ENCODE peak calls at places on chromosomes 4 and X, in seven cellular contexts. L is fibroblast of lung, E is thoracic aorta, T is psoas muscle, W is colonic mucosa, I is sigmoid colon, Z is left lung. S is an unnamed sample. For H3K4me1, the result is how much of the 10 kb centered on the place peaks cover.

GRCh38 chr4:59060002-59060846 is 1950.0 kb upstream of the IGFBP7 start:
- DNase-seq in L (no peak), E (no peak), T (no peak), W (no peak), I (peak), Z (peak), S (no peak)

GRCh38 chrX:107729558-107730297 is 45.9 kb downstream of the TSC22D3 start:
- DNase-seq in L (no peak), E (no peak), T (peak), W (no peak), I (no peak), Z (no peak), S (no peak)

GRCh38 chrX:72041166-72041565 is 90.5 kb downstream of the RTL5 start:
- DNase-seq in L (no peak), E (no peak), T (no peak), W (no peak), I (peak), Z (no peak), S (no peak)

GRCh38 chrX:1165535-1166196 is 46.8 kb downstream of the CRLF2 start:
- DNase-seq in L (no peak), E (no peak), T (no peak), W (no peak), I (peak), Z (peak), S (no peak)

GRCh38 chr4:3636628-3637320 is 104.6 kb upstream of the LRPAP1 start:
- DNase-seq in L (no peak), E (no peak), T (no peak), W (no peak), I (no peak), Z (peak), S (no peak)

GRCh38 chr4:140150636-140150885 is 3.4 kb downstream of the MAML3 start:
- DNase-seq in L (no peak), E (no peak), T (no peak), W (peak), I (peak), Z (no peak), S (no peak)

GRCh38 chr4:114417214-114417613 is 181.4 kb upstream of the UGT8 start:
- DNase-seq in L (no peak), E (no peak), T (no peak), W (no peak), I (no peak), Z (no peak), S (no peak)

GRCh38 chr4:186722856-186723206 is 825 bp downstream of the FAT1 start:
- DNase-seq in L (no peak), E (no peak), T (no peak), W (no peak), I (no peak), Z (no peak), S (no peak)

GRCh38 chrX:30906726-30907125 is 17.7 kb upstream of the TAB3 start:
- DNase-seq in L (peak), E (no peak), T (no peak), W (no peak), I (no peak), Z (no peak), S (no peak)

GRCh38 chr4:111178231-111178630 is 555.4 kb upstream of the PITX2 start:
- DNase-seq in L (no peak), E (no peak), T (no peak), W (no peak), I (no peak), Z (no peak), S (no peak)

GRCh38 chr4:2954358-2955185 is 8.6 kb downstream of the NOP14 start:
- DNase-seq in L (no peak), E (no peak), T (no peak), W (peak), I (no peak), Z (no peak), S (no peak)

GRCh38 chr4:123708902-123709301 is 312.3 kb downstream of the SPRY1 start:
- DNase-seq in L (no peak), E (no peak), T (no peak), W (no peak), I (no peak), Z (no peak), S (no peak)

GRCh38 chr4:185101354-185101890 is 41.6 kb upstream of the SLC25A4 start:
- DNase-seq in L (no peak), E (no peak), T (no peak), W (no peak), I (no peak), Z (no peak), S (no peak)

GRCh38 chrX:140431521-140431920 is 73.3 kb downstream of the SOX3 start:
- DNase-seq in L (peak), E (no peak), T (no peak), W (no peak), I (no peak), Z (no peak), S (no peak)

GRCh38 chr4:3670521-3671519 is 95.4 kb upstream of the ADRA2C start:
- DNase-seq in L (no peak), E (no peak), T (no peak), W (no peak), I (no peak), Z (peak), S (peak)

GRCh38 chrX:93322110-93322509 is 351.3 kb downstream of the NAP1L3 start:
- DNase-seq in L (no peak), E (no peak), T (no peak), W (no peak), I (no peak), Z (peak), S (no peak)

GRCh38 chr4:181684310-181684709 is 558.9 kb upstream of the TENM3 start:
- DNase-seq in L (peak), E (no peak), T (no peak), W (no peak), I (no peak), Z (no peak), S (no peak)

DNA sequence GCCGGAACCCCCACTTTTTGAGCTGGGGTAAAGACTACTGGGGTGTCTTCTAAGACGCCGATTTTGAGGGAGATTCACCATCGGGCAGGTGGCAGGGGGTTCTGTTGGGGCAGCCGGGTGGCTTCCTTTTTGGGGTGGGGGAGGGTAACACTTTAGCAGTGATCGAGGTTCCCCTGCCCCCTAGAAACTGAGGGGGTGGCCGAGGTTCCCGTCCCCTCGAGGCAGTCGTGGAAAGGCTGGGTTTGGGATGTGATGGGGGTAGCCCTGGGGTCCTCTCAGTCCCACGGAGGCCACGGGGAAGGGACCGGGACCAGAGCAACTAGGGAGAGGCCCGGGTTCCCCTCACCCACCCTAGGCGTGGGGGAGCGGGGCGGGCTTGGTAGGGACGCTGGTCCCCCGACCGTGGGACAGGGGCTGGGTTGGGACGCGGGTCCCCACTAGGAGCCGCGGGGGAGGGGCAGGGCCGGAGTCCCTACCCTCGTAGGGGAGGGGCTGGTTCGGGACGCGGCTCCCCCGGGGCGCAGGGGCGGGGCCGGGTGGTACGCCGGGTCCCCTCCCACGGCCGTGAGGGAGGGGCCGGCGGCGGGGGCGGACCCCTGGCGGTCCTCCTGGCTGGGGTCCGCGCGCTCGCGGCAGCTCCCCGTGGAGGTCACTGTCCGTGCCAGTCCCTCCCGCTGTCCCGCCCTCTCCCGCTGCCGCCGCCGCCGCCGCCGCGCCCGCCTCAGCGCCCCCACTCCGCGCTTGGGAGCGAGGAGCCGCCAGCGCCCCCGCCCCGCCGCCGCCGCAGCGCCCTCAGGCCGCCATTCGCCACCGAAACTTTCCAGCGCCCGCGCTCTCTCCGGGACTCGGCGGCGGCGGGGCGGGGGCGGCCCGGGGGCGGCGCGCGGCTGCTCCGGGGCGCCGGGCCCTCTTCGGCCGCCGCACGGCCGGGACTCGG is at the start of gene TBL1X:
- DNase-seq in L (peak), E (no peak), T (peak), W (peak), I (peak), Z (peak), S (no peak)
- TF ChIP-seq CTCF in L (no peak), E (no peak), T (no peak), W (no peak), I (no peak), Z (no peak), S (no peak)

GRCh38 chr4:40316782-40317635 is 18.1 kb upstream of the CHRNA9 start:
- DNase-seq in L (peak), E (no peak), T (no peak), W (peak), I (peak), Z (no peak), S (no peak)
- H3K4me1 ChIP-seq in L (under half), E (under half), T (under half), W (under half), I (under half), Z (under half), S (under half)

GRCh38 chr4:56570041-56570440 is 64.5 kb downstream of the ARL9 start:
- DNase-seq in L (peak), E (no peak), T (no peak), W (no peak), I (no peak), Z (no peak), S (no peak)

DNA sequence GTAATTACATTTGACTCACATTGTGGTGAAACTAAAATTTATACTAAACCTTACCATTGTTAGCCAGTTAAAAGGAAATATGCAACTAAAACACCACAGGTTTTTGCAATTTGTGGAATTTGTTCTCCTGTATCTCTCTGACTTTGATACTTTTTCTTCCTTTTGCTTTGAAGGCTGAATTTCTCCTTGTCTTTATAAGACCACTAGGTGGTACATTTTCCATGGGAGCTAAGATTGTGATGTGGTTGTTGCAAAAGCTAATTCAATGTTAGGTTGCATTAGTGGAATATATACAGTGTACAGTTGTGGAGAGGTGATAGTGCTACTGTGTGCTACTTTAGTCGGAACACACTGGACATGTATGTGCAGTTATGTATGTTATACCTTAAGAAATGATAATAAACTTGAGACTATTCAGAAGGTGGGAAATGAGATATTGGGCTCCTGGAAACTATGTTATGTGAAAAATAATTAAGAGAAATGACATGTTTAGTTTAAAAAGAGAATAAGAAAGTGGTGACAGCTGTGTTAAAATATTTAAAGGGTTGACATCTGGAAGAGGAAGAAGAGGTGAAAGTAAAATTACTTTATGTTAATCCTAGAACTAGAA is 70.3 kb downstream of the ARL9 start:
- DNase-seq in L (peak), E (no peak), T (no peak), W (no peak), I (no peak), Z (no peak), S (no peak)
- TF ChIP-seq CTCF in L (peak), E (peak), T (peak), W (peak), I (peak), Z (peak), S (peak)

GRCh38 chr4:87030606-87031441 is 96.0 kb downstream of the AFF1 start:
- DNase-seq in L (no peak), E (no peak), T (no peak), W (no peak), I (no peak), Z (no peak), S (no peak)
- H3K4me1 ChIP-seq in L (under half), E (half or more), T (half or more), W (under half), I (under half), Z (half or more), S (under half)

DNA sequence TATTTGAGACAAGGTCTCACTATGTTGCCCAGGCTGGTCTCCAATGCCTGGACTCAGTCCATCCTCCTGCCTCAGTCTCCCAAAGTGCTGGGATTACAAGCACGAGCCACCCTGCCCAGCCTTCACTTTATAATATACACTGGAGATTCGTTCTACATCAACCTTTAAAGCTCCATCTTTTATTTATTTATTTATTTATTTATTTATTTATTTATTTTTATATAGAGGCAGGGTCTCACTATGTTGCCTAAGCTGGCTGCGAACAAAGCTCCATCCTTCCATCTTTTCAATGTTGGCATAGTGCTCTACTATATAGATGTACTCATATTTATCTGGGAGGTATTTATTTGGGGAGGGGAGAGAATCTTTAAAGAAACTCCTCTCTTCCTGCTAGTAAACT is 1.7 kb upstream of the KDR start:
- DNase-seq in L (no peak), E (no peak), T (no peak), W (no peak), I (no peak), Z (no peak), S (no peak)
- TF ChIP-seq CTCF in L (no peak), E (no peak), T (no peak), W (no peak), I (no peak), Z (no peak), S (no peak)

GRCh38 chr4:102819588-102820365 is 7.6 kb downstream of the UBE2D3 start:
- DNase-seq in L (peak), E (no peak), T (no peak), W (no peak), I (no peak), Z (no peak), S (no peak)

GRCh38 chr4:102817613-102818268 is 9.6 kb downstream of the UBE2D3 start:
- DNase-seq in L (no peak), E (no peak), T (no peak), W (no peak), I (no peak), Z (no peak), S (no peak)

GRCh38 chr4:102815981-102816380 is 11.4 kb downstream of the UBE2D3 start:
- DNase-seq in L (peak), E (no peak), T (no peak), W (no peak), I (no peak), Z (no peak), S (no peak)

GRCh38 chr4:102817021-102817605 is 10.2 kb downstream of the UBE2D3 start:
- DNase-seq in L (no peak), E (no peak), T (no peak), W (no peak), I (no peak), Z (no peak), S (no peak)
- H3K4me1 ChIP-seq in L (under half), E (half or more), T (half or more), W (under half), I (under half), Z (half or more), S (half or more)

DNA sequence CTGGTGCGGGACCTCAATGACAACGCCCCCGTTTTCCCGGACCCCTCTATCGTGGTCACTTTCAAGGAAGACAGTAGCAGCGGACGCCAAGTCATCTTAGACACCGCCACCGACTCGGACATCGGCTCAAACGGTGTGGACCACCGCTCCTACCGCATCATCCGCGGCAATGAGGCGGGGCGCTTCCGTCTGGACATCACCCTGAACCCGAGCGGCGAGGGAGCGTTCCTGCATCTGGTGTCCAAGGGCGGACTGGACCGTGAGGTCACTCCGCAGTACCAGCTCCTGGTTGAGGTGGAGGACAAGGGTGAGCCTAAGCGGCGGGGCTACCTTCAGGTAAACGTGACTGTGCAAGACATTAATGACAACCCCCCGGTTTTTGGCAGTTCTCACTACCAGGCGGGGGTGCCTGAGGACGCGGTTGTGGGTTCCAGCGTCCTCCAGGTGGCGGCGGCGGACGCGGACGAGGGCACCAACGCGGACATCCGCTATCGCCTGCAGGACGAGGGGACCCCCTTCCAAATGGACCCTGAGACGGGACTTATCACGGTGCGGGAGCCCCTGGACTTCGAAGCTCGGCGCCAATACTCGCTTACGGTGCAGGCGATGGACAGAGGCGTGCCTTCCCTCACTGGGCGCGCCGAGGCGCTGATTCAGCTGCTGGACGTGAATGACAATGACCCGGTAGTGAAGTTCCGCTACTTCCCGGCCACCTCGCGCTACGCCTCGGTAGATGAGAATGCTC is 2.2 kb downstream of the FAT4 start:
- DNase-seq in L (peak), E (no peak), T (peak), W (peak), I (peak), Z (peak), S (peak)
- TF ChIP-seq CTCF in L (no peak), E (no peak), T (no peak), W (no peak), I (no peak), Z (no peak), S (peak)